ENCODE peak calls at places on chromosome 13, in five cellular contexts. O is GM23338, T is small intestine, Z is cardiac muscle cell, G is GM23248. L is an unnamed sample.

GRCh38 chr13:44667950-44668349 is 91.8 kb upstream of the TSC22D1 start:
- DNase-seq in O (no peak), T (no peak), Z (peak; percentile 73), G (peak; percentile 76), L (peak; percentile 46)

GRCh38 chr13:26881154-26881553 is 120.6 kb upstream of the GPR12 start:
- DNase-seq in O (no peak), T (no peak), Z (peak; percentile 72), G (peak; percentile 28), L (no peak)

GRCh38 chr13:110138009-110138699 is 168.8 kb downstream of the COL4A1 start:
- DNase-seq in O (peak; percentile 80), T (peak; percentile 19), Z (peak; percentile 61), G (peak; percentile 93), L (peak; percentile 53)

GRCh38 chr13:110055089-110055488 is 251.9 kb downstream of the COL4A1 start:
- DNase-seq in O (no peak), T (no peak), Z (no peak), G (peak; percentile 33), L (peak; percentile 38)

GRCh38 chr13:20192470-20193141 is at the start of gene GJB2:
- DNase-seq in O (peak; percentile 43), T (peak; percentile 50), Z (no peak), G (peak; percentile 30), L (no peak)

GRCh38 chr13:50403311-50403710 is 388.1 kb downstream of the KCNRG start:
- DNase-seq in O (no peak), T (no peak), Z (no peak), G (no peak), L (no peak)

GRCh38 chr13:22227895-22228294 is 557.0 kb downstream of the FGF9 start:
- DNase-seq in O (no peak), T (no peak), Z (no peak), G (no peak), L (peak; percentile 4)

GRCh38 chr13:46721054-46721453 is 75.9 kb downstream of the ESD start:
- DNase-seq in O (peak; percentile 73), T (peak; percentile 52), Z (peak; percentile 68), G (peak; percentile 76), L (peak; percentile 53)

GRCh38 chr13:98947925-98948324 is 29.9 kb downstream of the DOCK9 start:
- DNase-seq in O (no peak), T (no peak), Z (no peak), G (no peak), L (no peak)

GRCh38 chr13:48583859-48584311 is 51.0 kb upstream of the RCBTB2 start:
- DNase-seq in O (no peak), T (no peak), Z (no peak), G (no peak), L (no peak)

GRCh38 chr13:72639377-72639776 is 88.1 kb downstream of the MZT1 start:
- DNase-seq in O (no peak), T (no peak), Z (no peak), G (no peak), L (no peak)

GRCh38 chr13:85665286-85665685 is 133.9 kb downstream of the SLITRK6 start:
- DNase-seq in O (peak; percentile 19), T (no peak), Z (no peak), G (no peak), L (no peak)

GRCh38 chr13:52127783-52128702 is 830 bp downstream of the NEK5 start:
- DNase-seq in O (peak; percentile 86), T (peak; percentile 86), Z (peak; percentile 65), G (peak; percentile 67), L (peak; percentile 59)

DNA sequence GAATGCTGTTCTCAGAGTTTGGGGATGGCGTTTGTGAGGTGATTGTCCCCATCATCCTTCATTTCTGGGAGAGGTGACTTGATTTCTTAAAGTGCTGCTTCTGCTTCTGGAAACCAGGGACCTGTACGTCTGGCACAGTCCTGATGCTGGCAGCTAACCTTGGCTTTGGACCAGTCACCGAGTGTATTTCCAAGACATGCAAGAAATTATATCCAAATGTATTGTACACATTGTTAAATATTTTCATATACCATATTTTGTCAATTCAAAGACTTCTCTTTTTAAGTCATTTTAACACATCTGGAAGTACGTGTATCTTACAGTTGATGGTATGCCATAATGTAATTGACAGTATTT is 97.4 kb downstream of the ARHGEF7 start:
- DNase-seq in O (no peak), T (no peak), Z (no peak), G (no peak), L (no peak)
- H3K4me3 ChIP-seq in O (no peak overlapping the region), T (no peak overlapping the region), Z (no peak overlapping the region), G (no peak overlapping the region), L (no peak overlapping the region)

GRCh38 chr13:95641291-95641811 is 3.2 kb downstream of the DZIP1 start:
- DNase-seq in O (peak; percentile 70), T (peak; percentile 16), Z (peak; percentile 52), G (peak; percentile 33), L (no peak)
- H3K4me3 ChIP-seq in O (peak overlapping the region; percentile 80), T (no peak overlapping the region), Z (no peak overlapping the region), G (peak overlapping the region; percentile 79), L (no peak overlapping the region)

GRCh38 chr13:40984670-40985366 is 34.3 kb downstream of the ELF1 start:
- DNase-seq in O (no peak), T (peak; percentile 67), Z (peak; percentile 19), G (peak; percentile 26), L (peak; percentile 83)
- H3K4me3 ChIP-seq in O (no peak overlapping the region), T (no peak overlapping the region), Z (no peak overlapping the region), G (peak overlapping the region; percentile 14), L (peak overlapping the region; percentile 72)

GRCh38 chr13:111384441-111385181 is 64.2 kb downstream of the TEX29 start:
- DNase-seq in O (no peak), T (no peak), Z (no peak), G (no peak), L (no peak)
- H3K4me3 ChIP-seq in O (no peak overlapping the region), T (no peak overlapping the region), Z (no peak overlapping the region), G (no peak overlapping the region), L (no peak overlapping the region)

DNA sequence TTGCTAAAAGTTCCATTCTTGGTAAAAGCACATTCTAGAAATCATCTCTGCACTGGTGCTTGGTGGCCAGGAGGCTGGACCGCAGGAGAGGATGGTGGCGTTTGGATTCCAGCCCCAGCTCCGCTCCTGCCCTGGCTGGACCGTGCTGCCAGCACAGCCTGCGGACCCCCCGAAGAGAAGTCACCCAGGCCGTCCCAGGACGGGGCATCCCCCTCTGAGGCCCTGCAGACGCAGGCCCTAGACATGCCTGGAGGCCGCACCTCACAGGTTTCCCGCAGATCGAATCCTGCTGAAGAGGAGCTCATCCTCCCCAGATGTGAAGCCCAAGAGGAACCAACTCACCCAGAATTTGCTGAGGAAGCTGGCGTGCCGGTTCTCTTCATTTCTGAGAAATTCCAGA is 159.0 kb downstream of the TEX29 start:
- DNase-seq in O (no peak), T (no peak), Z (no peak), G (no peak), L (no peak)
- H3K4me3 ChIP-seq in O (no peak overlapping the region), T (no peak overlapping the region), Z (no peak overlapping the region), G (no peak overlapping the region), L (no peak overlapping the region)

DNA sequence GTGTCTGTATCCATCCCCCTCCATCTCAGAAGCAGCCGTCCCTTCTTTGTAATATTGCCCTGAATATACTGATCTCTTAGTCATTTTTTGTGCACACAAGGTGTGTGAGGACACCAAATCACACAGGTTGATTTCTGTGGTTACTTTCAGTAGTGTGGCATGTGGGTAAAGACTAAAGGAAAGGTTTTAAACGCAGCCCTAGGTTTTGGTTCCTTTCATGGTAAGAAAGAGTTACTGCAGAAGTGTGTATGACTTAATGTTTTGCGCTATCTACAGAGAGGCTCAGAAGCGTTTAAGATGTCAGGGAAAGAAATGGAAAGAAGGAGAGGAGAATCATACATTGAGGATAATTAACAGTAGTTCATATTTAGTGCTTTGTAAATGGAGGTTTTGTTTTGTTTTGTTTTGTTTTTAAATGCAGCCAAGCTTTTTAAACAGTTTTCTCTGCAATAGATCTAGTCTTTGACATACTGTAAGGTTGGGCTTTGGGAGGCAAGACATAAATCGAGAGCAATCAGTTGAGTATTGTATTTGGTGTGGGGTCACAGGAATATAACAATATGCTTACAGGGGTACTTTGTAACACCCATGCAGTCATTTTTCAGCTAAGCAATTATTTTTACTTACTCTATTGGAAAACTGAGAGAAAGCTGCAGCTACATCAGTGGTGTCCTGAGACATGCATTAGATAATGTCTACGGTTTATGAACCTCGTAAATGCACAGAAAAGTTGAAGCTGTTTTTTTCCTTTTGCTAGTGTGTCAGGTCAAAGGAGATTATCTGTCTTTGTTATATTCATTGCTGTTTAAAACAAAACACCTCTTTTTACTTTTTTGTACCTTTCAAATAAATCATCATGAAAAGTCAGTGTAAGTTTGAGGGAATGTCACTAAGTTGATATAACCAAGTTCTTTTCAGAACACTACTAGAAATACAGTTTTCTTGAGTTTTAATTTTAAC is 1.9 kb downstream of the NBEA start:
- DNase-seq in O (no peak), T (no peak), Z (no peak), G (no peak), L (peak; percentile 53)
- H3K4me3 ChIP-seq in O (peak overlapping the region; percentile 68), T (no peak overlapping the region), Z (peak overlapping the region; percentile 76), G (peak overlapping the region; percentile 83), L (no peak overlapping the region)

GRCh38 chr13:97615266-97615665 is 181.3 kb downstream of the RAP2A start:
- DNase-seq in O (no peak), T (no peak), Z (no peak), G (no peak), L (no peak)
- H3K4me3 ChIP-seq in O (no peak overlapping the region), T (no peak overlapping the region), Z (no peak overlapping the region), G (no peak overlapping the region), L (no peak overlapping the region)

GRCh38 chr13:96816874-96817273 is 177.4 kb downstream of the OXGR1 start:
- DNase-seq in O (peak; percentile 66), T (no peak), Z (no peak), G (no peak), L (no peak)
- H3K4me3 ChIP-seq in O (no peak overlapping the region), T (no peak overlapping the region), Z (no peak overlapping the region), G (no peak overlapping the region), L (no peak overlapping the region)

L was measured in GM12865.